ENCODE peak calls at places on chromosomes 16 and 17, in six cellular contexts. One of them, this sample, is unnamed.

GRCh38 chr16:1206786-1207185 is 18.3 kb downstream of the TPSG1 start:
- DNase-seq in Jurkat, Clone E6-1: peak
- DNase-seq in activated T-helper 9 cell treated with anti-CD3 and anti-CD28 coated beads, Interleukin-2, amount 50 U/mL, for 16 hours: no peak
- DNase-seq in activated T-cell treated with anti-CD3 and anti-CD28 coated beads, Interleukin-2, amount 50 U/mL, for 48 hours: no peak
- DNase-seq in HFFc6: no peak
- DNase-seq in AG04450: no peak
- DNase-seq in this sample: no peak

GRCh38 chr16:725463-726187 is 618 bp downstream of the CCDC78 start:
- DNase-seq in AG04450: no peak
- DNase-seq in activated T-helper 9 cell treated with anti-CD3 and anti-CD28 coated beads, Interleukin-2, amount 50 U/mL, for 16 hours: no peak
- DNase-seq in HFFc6: no peak
- DNase-seq in activated T-cell treated with anti-CD3 and anti-CD28 coated beads, Interleukin-2, amount 50 U/mL, for 48 hours: no peak
- DNase-seq in Jurkat, Clone E6-1: no peak
- DNase-seq in this sample: no peak

GRCh38 chr16:68732068-68732680 is 4.9 kb upstream of the CDH1 start:
- DNase-seq in activated T-helper 9 cell treated with anti-CD3 and anti-CD28 coated beads, Interleukin-2, amount 50 U/mL, for 16 hours: no peak
- DNase-seq in activated T-cell treated with anti-CD3 and anti-CD28 coated beads, Interleukin-2, amount 50 U/mL, for 48 hours: no peak
- DNase-seq in Jurkat, Clone E6-1: no peak
- DNase-seq in AG04450: no peak
- DNase-seq in HFFc6: no peak
- DNase-seq in this sample: no peak

GRCh38 chr16:35506018-35506897 is 2046.8 kb downstream of the TP53TG3F start:
- DNase-seq in activated T-cell treated with anti-CD3 and anti-CD28 coated beads, Interleukin-2, amount 50 U/mL, for 48 hours: no peak
- DNase-seq in HFFc6: no peak
- DNase-seq in activated T-helper 9 cell treated with anti-CD3 and anti-CD28 coated beads, Interleukin-2, amount 50 U/mL, for 16 hours: no peak
- DNase-seq in Jurkat, Clone E6-1: no peak
- DNase-seq in AG04450: no peak
- DNase-seq in this sample: no peak

GRCh38 chr17:44736551-44737240 is 22.1 kb upstream of the ADAM11 start:
- DNase-seq in AG04450: no peak
- DNase-seq in Jurkat, Clone E6-1: no peak
- DNase-seq in HFFc6: no peak
- DNase-seq in activated T-cell treated with anti-CD3 and anti-CD28 coated beads, Interleukin-2, amount 50 U/mL, for 48 hours: no peak
- DNase-seq in activated T-helper 9 cell treated with anti-CD3 and anti-CD28 coated beads, Interleukin-2, amount 50 U/mL, for 16 hours: no peak
- DNase-seq in this sample: no peak

GRCh38 chr16:85142771-85143211 is 30.5 kb upstream of the CIBAR2 start:
- DNase-seq in HFFc6: no peak
- DNase-seq in AG04450: no peak
- DNase-seq in activated T-cell treated with anti-CD3 and anti-CD28 coated beads, Interleukin-2, amount 50 U/mL, for 48 hours: no peak
- DNase-seq in activated T-helper 9 cell treated with anti-CD3 and anti-CD28 coated beads, Interleukin-2, amount 50 U/mL, for 16 hours: no peak
- DNase-seq in Jurkat, Clone E6-1: no peak
- DNase-seq in this sample: no peak

GRCh38 chr17:7056386-7056785 is 12.5 kb upstream of the SLC16A11 start:
- DNase-seq in HFFc6: peak
- DNase-seq in activated T-cell treated with anti-CD3 and anti-CD28 coated beads, Interleukin-2, amount 50 U/mL, for 48 hours: no peak
- DNase-seq in AG04450: no peak
- DNase-seq in activated T-helper 9 cell treated with anti-CD3 and anti-CD28 coated beads, Interleukin-2, amount 50 U/mL, for 16 hours: no peak
- DNase-seq in Jurkat, Clone E6-1: no peak
- DNase-seq in this sample: no peak

GRCh38 chr17:75632863-75633483 is at the start of gene SMIM5:
- DNase-seq in AG04450: peak
- DNase-seq in activated T-helper 9 cell treated with anti-CD3 and anti-CD28 coated beads, Interleukin-2, amount 50 U/mL, for 16 hours: peak
- DNase-seq in activated T-cell treated with anti-CD3 and anti-CD28 coated beads, Interleukin-2, amount 50 U/mL, for 48 hours: peak
- DNase-seq in HFFc6: peak
- DNase-seq in Jurkat, Clone E6-1: peak
- DNase-seq in this sample: peak

GRCh38 chr16:2926660-2927646 is 15.2 kb downstream of the FLYWCH1 start:
- DNase-seq in HFFc6: peak
- DNase-seq in Jurkat, Clone E6-1: peak
- DNase-seq in activated T-helper 9 cell treated with anti-CD3 and anti-CD28 coated beads, Interleukin-2, amount 50 U/mL, for 16 hours: peak
- DNase-seq in AG04450: peak
- DNase-seq in activated T-cell treated with anti-CD3 and anti-CD28 coated beads, Interleukin-2, amount 50 U/mL, for 48 hours: peak
- DNase-seq in this sample: peak

GRCh38 chr17:59024916-59025315 is 81.8 kb downstream of the TRIM37 start:
- DNase-seq in HFFc6: no peak
- DNase-seq in AG04450: no peak
- DNase-seq in activated T-cell treated with anti-CD3 and anti-CD28 coated beads, Interleukin-2, amount 50 U/mL, for 48 hours: no peak
- DNase-seq in activated T-helper 9 cell treated with anti-CD3 and anti-CD28 coated beads, Interleukin-2, amount 50 U/mL, for 16 hours: no peak
- DNase-seq in Jurkat, Clone E6-1: no peak
- DNase-seq in this sample: no peak

GRCh38 chr17:37779554-37779953 is 34.7 kb upstream of the HNF1B start:
- DNase-seq in activated T-helper 9 cell treated with anti-CD3 and anti-CD28 coated beads, Interleukin-2, amount 50 U/mL, for 16 hours: no peak
- DNase-seq in activated T-cell treated with anti-CD3 and anti-CD28 coated beads, Interleukin-2, amount 50 U/mL, for 48 hours: no peak
- DNase-seq in Jurkat, Clone E6-1: no peak
- DNase-seq in AG04450: no peak
- DNase-seq in HFFc6: peak
- DNase-seq in this sample: no peak

This sample was measured in skeletal muscle cell.